ENCODE peak calls at places on chromosomes 3 and 15, in seven cellular contexts. Q, O, H, K, D, T and I are unnamed samples.

GRCh38 chr3:171023566-171023965 is 3.0 kb downstream of the SLC2A2 start:
- DNase-seq in H (no peak), K (no peak), T (no peak), O (no peak), D (no peak), Q (no peak), I (no peak)

GRCh38 chr3:86787091-86787490 is 203.9 kb downstream of the VGLL3 start:
- DNase-seq in O (peak), Q (no peak), T (peak), H (no peak), K (no peak), D (peak), I (no peak)

GRCh38 chr15:81161215-81161673 is 27.2 kb downstream of the CFAP161 start:
- DNase-seq in K (no peak), Q (no peak), O (no peak), T (no peak), D (no peak), H (no peak), I (no peak)

GRCh38 chr3:4800595-4800994 is 178.6 kb upstream of the BHLHE40 start:
- DNase-seq in O (no peak), H (no peak), K (no peak), D (no peak), Q (no peak), T (no peak), I (no peak)

GRCh38 chr3:55564709-55565108 is 77.6 kb upstream of the WNT5A start:
- DNase-seq in Q (no peak), T (no peak), K (no peak), H (no peak), D (no peak), O (no peak), I (no peak)

GRCh38 chr3:9130318-9131110 is 118.9 kb downstream of the SRGAP3 start:
- DNase-seq in D (no peak), H (no peak), T (no peak), Q (no peak), O (no peak), K (no peak), I (no peak)

GRCh38 chr15:92097473-92098178 is 244.1 kb downstream of the SLCO3A1 start:
- DNase-seq in K (peak), D (no peak), T (peak), O (peak), Q (peak), H (peak), I (peak)

GRCh38 chr15:101446527-101447167 is 42.9 kb downstream of the PCSK6 start:
- DNase-seq in Q (no peak), D (no peak), H (no peak), O (peak), K (no peak), T (peak), I (no peak)

GRCh38 chr3:69294014-69294771 is 91.7 kb downstream of the FRMD4B start:
- DNase-seq in Q (no peak), T (peak), H (no peak), K (no peak), O (peak), D (peak), I (no peak)

GRCh38 chr15:54660356-54660755 is 536.4 kb downstream of the RSL24D1 start:
- DNase-seq in K (no peak), T (no peak), D (no peak), H (no peak), Q (no peak), O (no peak), I (no peak)

GRCh38 chr3:79490165-79491028 is 277.4 kb downstream of the ROBO1 start:
- DNase-seq in D (no peak), Q (no peak), T (no peak), O (peak), H (peak), K (peak), I (no peak)

GRCh38 chr3:13107661-13108060 is 34.4 kb upstream of the IQSEC1 start:
- DNase-seq in Q (no peak), D (no peak), H (no peak), T (no peak), O (no peak), K (no peak), I (no peak)

GRCh38 chr3:120450261-120450913 is 405 bp downstream of the FSTL1 start:
- DNase-seq in K (no peak), Q (no peak), D (peak), O (peak), T (peak), H (peak), I (no peak)

GRCh38 chr3:102354818-102355515 is 79.8 kb upstream of the ZPLD1 start:
- DNase-seq in Q (no peak), K (no peak), T (peak), H (no peak), O (peak), D (peak), I (no peak)

GRCh38 chr15:56968256-56968655 is 49.8 kb downstream of the TCF12 start:
- DNase-seq in H (no peak), O (no peak), T (no peak), K (no peak), D (no peak), Q (no peak), I (no peak)

GRCh38 chr15:64507293-64507802 is 47.0 kb downstream of the ZNF609 start:
- DNase-seq in K (no peak), T (no peak), O (peak), H (peak), D (peak), Q (peak), I (peak)

GRCh38 chr3:88321696-88322095 is 171.9 kb downstream of the C3orf38 start:
- DNase-seq in D (no peak), T (peak), Q (no peak), K (no peak), O (no peak), H (no peak), I (no peak)

GRCh38 chr3:20511863-20512262 is 325.9 kb upstream of the SGO1 start:
- DNase-seq in T (peak), D (no peak), O (peak), H (peak), Q (no peak), K (peak), I (peak)

GRCh38 chr3:125310623-125311076 is 64.5 kb downstream of the ZNF148 start:
- DNase-seq in K (no peak), D (no peak), H (no peak), O (no peak), T (no peak), Q (peak), I (no peak)

GRCh38 chr15:25465835-25466234 is 27.0 kb upstream of the UBE3A start:
- DNase-seq in T (no peak), Q (no peak), K (no peak), D (no peak), O (no peak), H (no peak), I (no peak)

GRCh38 chr3:73072634-73073033 is 11.2 kb downstream of the EBLN2 start:
- DNase-seq in T (no peak), D (no peak), K (no peak), H (no peak), Q (no peak), O (no peak), I (no peak)

GRCh38 chr3:34073961-34074360 is 275.5 kb downstream of the PDCD6IP start:
- DNase-seq in O (no peak), Q (no peak), T (no peak), K (no peak), H (no peak), D (no peak), I (peak)

GRCh38 chr3:113221703-113222257 is 10.4 kb downstream of the BOC start:
- DNase-seq in Q (no peak), H (no peak), K (no peak), T (no peak), D (no peak), O (no peak), I (no peak)

GRCh38 chr3:61009025-61009424 is 242.2 kb downstream of the FHIT start:
- DNase-seq in T (no peak), H (peak), D (no peak), K (no peak), Q (no peak), O (no peak), I (no peak)

GRCh38 chr3:15953841-15954240 is 156.1 kb upstream of the ANKRD28 start:
- DNase-seq in K (no peak), H (no peak), D (no peak), Q (no peak), O (peak), T (peak), I (peak)

GRCh38 chr3:54433846-54434245 is 311.5 kb downstream of the CACNA2D3 start:
- DNase-seq in H (peak), Q (no peak), D (no peak), K (peak), O (no peak), T (peak), I (no peak)

GRCh38 chr3:45912435-45912834 is 26.1 kb downstream of the CCR9 start:
- DNase-seq in Q (no peak), D (no peak), H (no peak), O (no peak), T (no peak), K (no peak), I (no peak)

GRCh38 chr3:54093849-54094248 is 28.5 kb upstream of the CACNA2D3 start:
- DNase-seq in T (no peak), H (no peak), Q (no peak), D (no peak), O (no peak), K (no peak), I (no peak)

GRCh38 chr15:91408476-91409076 is 308.5 kb downstream of the SV2B start:
- DNase-seq in Q (no peak), O (no peak), H (peak), D (no peak), K (no peak), T (no peak), I (no peak)

GRCh38 chr3:43759297-43759782 is 68.6 kb downstream of the ABHD5 start:
- DNase-seq in Q (no peak), H (no peak), D (peak), T (peak), O (peak), K (no peak), I (peak)

GRCh38 chr15:38243278-38243677 is 9.4 kb upstream of the SPRED1 start:
- DNase-seq in O (no peak), Q (no peak), T (no peak), H (no peak), D (no peak), K (no peak), I (no peak)

GRCh38 chr15:45167631-45168205 is 20.0 kb downstream of the SHF start:
- DNase-seq in H (no peak), D (no peak), K (no peak), O (no peak), T (no peak), Q (no peak), I (no peak)

GRCh38 chr3:45640724-45641361 is 46.3 kb downstream of the LIMD1 start:
- DNase-seq in H (no peak), Q (no peak), T (peak), D (peak), O (no peak), K (no peak), I (no peak)

GRCh38 chr3:162142511-162142910 is 645.9 kb downstream of the OTOL1 start:
- DNase-seq in D (no peak), Q (no peak), O (peak), K (no peak), H (no peak), T (peak), I (no peak)

GRCh38 chr3:176906046-176906905 is 291.0 kb downstream of the TBL1XR1 start:
- DNase-seq in D (peak), T (peak), K (no peak), Q (no peak), H (no peak), O (peak), I (no peak)

GRCh38 chr3:16182183-16182582 is 7.7 kb downstream of the GALNT15 start:
- DNase-seq in D (no peak), H (no peak), Q (no peak), K (no peak), O (peak), T (peak), I (no peak)

GRCh38 chr3:149579161-149579560 is 78.7 kb downstream of the WWTR1 start:
- DNase-seq in H (no peak), D (no peak), K (no peak), Q (no peak), T (peak), O (no peak), I (no peak)

GRCh38 chr3:150142936-150143335 is 172.2 kb upstream of the PFN2 start:
- DNase-seq in K (no peak), Q (no peak), D (no peak), T (no peak), H (no peak), O (no peak), I (no peak)

GRCh38 chr3:58628823-58629562 is 37.6 kb downstream of the FAM3D start:
- DNase-seq in Q (no peak), K (no peak), H (no peak), O (peak), T (peak), D (no peak), I (no peak)

GRCh38 chr3:58626841-58627579 is 39.6 kb downstream of the FAM3D start:
- DNase-seq in O (no peak), Q (no peak), K (no peak), D (no peak), T (no peak), H (peak), I (no peak)

GRCh38 chr3:58629629-58630028 is 36.9 kb downstream of the FAM3D start:
- DNase-seq in D (no peak), O (no peak), H (no peak), Q (no peak), T (no peak), K (no peak), I (no peak)

GRCh38 chr3:58627580-58627894 is 39.0 kb downstream of the FAM3D start:
- DNase-seq in H (no peak), D (peak), K (no peak), Q (no peak), T (peak), O (no peak), I (no peak)

DNA sequence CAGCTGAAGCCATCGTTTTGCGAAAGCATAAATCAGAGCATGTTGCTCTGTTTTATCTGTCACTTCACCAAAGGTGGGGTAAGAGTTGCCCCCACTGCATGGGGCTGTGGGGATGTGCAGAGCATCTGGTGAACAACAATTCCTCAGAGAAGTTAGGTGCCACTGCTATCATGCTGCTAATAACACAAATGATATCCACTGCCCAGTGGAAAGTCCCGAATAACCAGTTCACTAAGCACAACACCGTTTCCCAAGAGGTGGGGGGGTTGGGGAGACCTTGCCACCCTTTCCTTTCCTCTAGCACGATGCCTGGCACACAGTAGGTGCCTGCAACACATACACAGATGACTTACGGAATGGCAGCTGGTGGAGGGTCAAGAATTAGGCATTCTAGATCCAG is 38.6 kb downstream of the FAM3D start:
- DNase-seq in D (no peak), Q (no peak), T (no peak), K (no peak), H (no peak), O (no peak), I (no peak)
- H2AFZ ChIP-seq in D (no peak), Q (no peak), T (peak), K (no peak), H (no peak), O (peak), I (no peak)

GRCh38 chr3:107506458-107506857 is 16.3 kb upstream of the BBX start:
- DNase-seq in Q (no peak), O (peak), T (no peak), H (no peak), K (no peak), D (no peak), I (no peak)
- H2AFZ ChIP-seq in Q (no peak), O (no peak), T (no peak), H (no peak), K (no peak), D (no peak), I (no peak)

GRCh38 chr3:158314426-158315357 is 204.8 kb downstream of the RSRC1 start:
- DNase-seq in T (no peak), O (no peak), Q (no peak), D (no peak), K (no peak), H (no peak), I (no peak)
- H2AFZ ChIP-seq in T (no peak), O (no peak), Q (no peak), D (no peak), K (no peak), H (no peak), I (no peak)

GRCh38 chr15:78241017-78241416 is 6.7 kb upstream of the ACSBG1 start:
- DNase-seq in D (peak), T (peak), K (peak), Q (no peak), H (peak), O (peak), I (peak)
- H2AFZ ChIP-seq in D (no peak), T (peak), K (no peak), Q (no peak), H (peak), O (peak), I (no peak)

GRCh38 chr15:83457149-83457548 is 10.0 kb downstream of the SH3GL3 start:
- DNase-seq in T (no peak), O (no peak), Q (no peak), H (no peak), K (no peak), D (no peak), I (no peak)
- H2AFZ ChIP-seq in T (peak), O (no peak), Q (no peak), H (peak), K (no peak), D (no peak), I (no peak)

DNA sequence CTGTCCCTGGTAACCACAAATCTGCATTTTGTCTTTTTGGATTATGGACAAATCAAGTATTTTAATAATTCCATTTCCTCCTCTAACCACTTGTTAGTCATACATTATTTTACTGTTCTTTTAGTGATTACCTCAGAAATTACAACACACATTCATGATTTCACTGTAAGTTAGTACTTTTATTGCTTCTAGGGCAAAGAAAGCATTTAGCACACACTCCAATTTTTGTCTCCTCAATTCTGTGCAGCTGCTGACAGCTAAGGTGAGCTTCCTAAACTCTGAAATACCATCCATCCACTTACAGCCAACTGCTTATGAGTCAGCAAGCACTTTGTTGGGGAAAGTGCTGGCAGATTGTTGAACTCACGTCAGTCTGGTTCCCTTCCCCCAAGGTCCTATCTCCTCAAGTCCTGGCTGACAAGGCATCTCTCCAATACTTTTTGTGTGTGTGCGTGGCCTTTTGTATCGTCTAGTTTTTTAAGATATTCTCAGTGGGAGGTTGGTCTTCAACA is 49.4 kb upstream of the TNFAIP8L3 start:
- DNase-seq in Q (no peak), T (peak), O (peak), D (no peak), H (no peak), K (no peak), I (no peak)
- H2AFZ ChIP-seq in Q (no peak), T (no peak), O (no peak), D (no peak), H (no peak), K (no peak), I (no peak)

GRCh38 chr3:42516443-42516842 is 14.0 kb downstream of the VIPR1 start:
- DNase-seq in Q (no peak), D (no peak), O (no peak), K (no peak), T (no peak), H (no peak), I (no peak)

GRCh38 chr3:42515391-42515916 is 13.0 kb downstream of the VIPR1 start:
- DNase-seq in Q (no peak), T (no peak), D (no peak), O (peak), K (no peak), H (no peak), I (no peak)

GRCh38 chr3:42514876-42515275 is 12.4 kb downstream of the VIPR1 start:
- DNase-seq in K (no peak), O (no peak), Q (no peak), H (no peak), T (no peak), D (no peak), I (no peak)

GRCh38 chr3:42517143-42517542 is 14.7 kb downstream of the VIPR1 start:
- DNase-seq in Q (no peak), H (no peak), T (no peak), D (no peak), K (no peak), O (no peak), I (no peak)

DNA sequence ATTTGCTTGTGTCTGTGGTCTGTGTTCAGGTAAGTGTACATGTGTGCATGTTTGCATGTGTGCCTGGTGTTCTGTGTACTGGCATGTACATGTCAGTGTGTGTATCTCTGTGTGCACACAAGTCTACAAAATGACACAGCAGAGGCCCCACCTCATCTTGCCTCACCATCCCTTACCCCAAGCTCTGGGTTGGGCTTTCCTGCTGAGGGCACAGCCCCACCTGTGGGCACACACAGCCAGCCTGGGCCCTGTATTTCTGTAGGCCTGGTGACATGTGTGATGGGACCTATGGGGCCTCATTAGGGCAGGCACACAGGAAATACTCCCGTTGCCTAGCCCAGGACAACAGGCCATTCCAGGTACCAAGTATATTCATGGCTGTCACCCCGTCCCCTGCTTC is 13.5 kb downstream of the VIPR1 start:
- DNase-seq in D (no peak), Q (no peak), H (no peak), O (no peak), T (no peak), K (no peak), I (no peak)
- H2AFZ ChIP-seq in D (no peak), Q (no peak), H (no peak), O (no peak), T (no peak), K (no peak), I (no peak)